ENCODE peak calls at places on chromosome 7, in six cellular contexts. G is GM06990, F is SK-N-SH, T is AG04450, S is fibroblast of pulmonary artery, Q is progenitor cell of endocrine pancreas. Y is an unnamed sample.

GRCh38 chr7:1057416-1058291 is 13.3 kb downstream of the GPR146 start:
- DNase-seq in G (no peak), F (no peak), T (no peak), S (no peak), Q (no peak), Y (no peak)

GRCh38 chr7:127983804-127984332 is 47.4 kb downstream of the LRRC4 start:
- DNase-seq in G (no peak), F (no peak), T (no peak), S (no peak), Q (no peak), Y (no peak)

GRCh38 chr7:13017325-13017853 is 330.0 kb downstream of the ARL4A start:
- DNase-seq in G (no peak), F (no peak), T (peak), S (peak), Q (no peak), Y (no peak)

GRCh38 chr7:110534241-110534931 is 556.5 kb upstream of the LRRN3 start:
- DNase-seq in G (no peak), F (peak), T (peak), S (peak), Q (no peak), Y (peak)

GRCh38 chr7:1127001-1127400 is 33.0 kb downstream of the ZFAND2A start:
- DNase-seq in G (no peak), F (peak), T (no peak), S (no peak), Q (no peak), Y (no peak)

GRCh38 chr7:137146552-137146961 is 197.0 kb downstream of the PTN start:
- DNase-seq in G (no peak), F (no peak), T (peak), S (peak), Q (no peak), Y (no peak)

GRCh38 chr7:139915864-139916716 is 87.0 kb downstream of the TBXAS1 start:
- DNase-seq in G (peak), F (peak), T (peak), S (peak), Q (no peak), Y (peak)

GRCh38 chr7:154832557-154833138 is 170.3 kb downstream of the PAXIP1 start:
- DNase-seq in G (no peak), F (peak), T (no peak), S (no peak), Q (no peak), Y (peak)

GRCh38 chr7:28354601-28355062 is 57.7 kb upstream of the CREB5 start:
- DNase-seq in G (no peak), F (no peak), T (peak), S (peak), Q (no peak), Y (no peak)

GRCh38 chr7:74501298-74501697 is 47.6 kb downstream of the GTF2IRD1 start:
- DNase-seq in G (no peak), F (no peak), T (no peak), S (no peak), Q (no peak), Y (no peak)

GRCh38 chr7:150668472-150668911 is 17.0 kb upstream of the GIMAP2 start:
- DNase-seq in G (peak), F (no peak), T (no peak), S (no peak), Q (no peak), Y (peak)

GRCh38 chr7:145036592-145037386 is 200.9 kb upstream of the TPK1 start:
- DNase-seq in G (peak), F (peak), T (no peak), S (peak), Q (peak), Y (peak)

GRCh38 chr7:151051108-151051507 is 2.8 kb downstream of the ASIC3 start:
- DNase-seq in G (peak), F (no peak), T (no peak), S (peak), Q (peak), Y (peak)

GRCh38 chr7:131072505-131073091 is 255.1 kb upstream of the MKLN1 start:
- DNase-seq in G (no peak), F (no peak), T (no peak), S (peak), Q (no peak), Y (peak)

GRCh38 chr7:142811154-142811737 is 40.5 kb downstream of the PRSS2 start:
- DNase-seq in G (peak), F (peak), T (peak), S (peak), Q (no peak), Y (peak)

GRCh38 chr7:94450044-94450697 is 55.5 kb downstream of the COL1A2 start:
- DNase-seq in G (no peak), F (no peak), T (no peak), S (no peak), Q (no peak), Y (no peak)

GRCh38 chr7:94446308-94446707 is 51.6 kb downstream of the COL1A2 start:
- DNase-seq in G (no peak), F (no peak), T (no peak), S (no peak), Q (no peak), Y (no peak)

GRCh38 chr7:94451276-94451675 is 56.6 kb downstream of the COL1A2 start:
- DNase-seq in G (no peak), F (no peak), T (no peak), S (no peak), Q (no peak), Y (no peak)

GRCh38 chr7:94452257-94452656 is 57.4 kb upstream of the CASD1 start:
- DNase-seq in G (no peak), F (no peak), T (no peak), S (no peak), Q (no peak), Y (no peak)

GRCh38 chr7:94449151-94449725 is 54.5 kb downstream of the COL1A2 start:
- DNase-seq in G (no peak), F (peak), T (no peak), S (peak), Q (no peak), Y (peak)
- TF ChIP-seq CTCF in G (peak), F (peak), T (peak), S (peak), Q (peak), Y (peak)

GRCh38 chr7:36473454-36474282 is 84.0 kb downstream of the ANLN start:
- DNase-seq in G (no peak), F (peak), T (no peak), S (peak), Q (peak), Y (peak)
- TF ChIP-seq CTCF in G (peak), F (peak), T (peak), S (peak), Q (peak), Y (peak)

GRCh38 chr7:91827169-91827568 is 53.3 kb downstream of the MTERF1 start:
- DNase-seq in G (no peak), F (no peak), T (no peak), S (no peak), Q (no peak), Y (no peak)

GRCh38 chr7:91824201-91824600 is 56.3 kb downstream of the MTERF1 start:
- DNase-seq in G (no peak), F (no peak), T (no peak), S (no peak), Q (no peak), Y (no peak)

DNA sequence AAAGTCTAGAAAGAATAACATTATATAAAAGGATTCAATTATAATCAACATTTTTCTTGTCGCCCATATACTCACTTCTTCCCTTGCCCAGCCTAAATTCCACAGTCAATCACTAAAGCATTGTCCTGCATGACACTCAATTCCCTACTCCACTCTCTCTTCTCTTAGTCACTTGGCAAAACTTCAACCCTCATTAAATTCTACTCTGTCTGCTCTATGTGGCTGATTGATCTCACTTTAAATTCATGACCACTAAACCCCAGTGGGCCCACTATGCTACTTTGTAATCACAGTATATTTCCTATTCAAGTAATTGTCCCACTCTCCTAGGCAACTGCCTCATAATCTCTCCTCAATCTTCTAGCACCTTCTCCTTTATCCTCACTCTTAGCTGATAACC is 54.1 kb downstream of the MTERF1 start:
- DNase-seq in G (no peak), F (no peak), T (no peak), S (no peak), Q (no peak), Y (no peak)
- TF ChIP-seq CTCF in G (no peak), F (no peak), T (no peak), S (no peak), Q (no peak), Y (no peak)

DNA sequence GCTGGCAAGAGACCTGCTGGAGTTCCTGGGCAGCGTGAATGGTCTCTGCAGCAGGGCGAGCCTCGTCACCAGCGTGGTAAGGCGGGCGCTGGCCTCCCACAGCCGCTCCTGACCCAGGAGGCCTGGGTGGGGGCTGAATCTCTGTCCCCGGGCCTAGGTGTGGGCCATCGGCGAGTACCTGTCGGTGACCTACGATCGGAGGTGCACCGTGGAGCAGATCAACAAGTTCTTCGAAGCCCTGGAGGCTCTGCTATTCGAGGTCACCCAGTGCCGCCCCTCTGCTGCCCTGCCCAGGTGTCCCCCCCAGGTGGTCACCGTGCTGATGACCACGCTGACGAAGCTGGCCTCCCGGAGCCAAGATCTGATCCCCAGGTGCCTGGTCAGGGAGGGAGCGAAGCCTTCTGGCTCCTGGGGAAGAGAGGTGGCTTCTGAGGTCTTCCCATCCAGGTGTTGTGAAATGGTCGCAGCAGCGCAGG is 15.1 kb downstream of the AP5Z1 start:
- DNase-seq in G (no peak), F (no peak), T (no peak), S (no peak), Q (no peak), Y (no peak)
- TF ChIP-seq CTCF in G (no peak), F (no peak), T (no peak), S (no peak), Q (no peak), Y (no peak)

GRCh38 chr7:100547872-100548271 is 8.9 kb downstream of the AGFG2 start:
- DNase-seq in G (no peak), F (peak), T (no peak), S (peak), Q (no peak), Y (peak)
- TF ChIP-seq CTCF in G (no peak), F (peak), T (no peak), S (peak), Q (no peak), Y (no peak)

Y was measured in GM12865.